ENCODE peak calls at places on chromosome 7, in five cellular contexts. One of them, this sample, is unnamed.

GRCh38 chr7:1567082-1567771 is 2.6 kb downstream of the PSMG3 start:
- DNase-seq in activated CD4-positive, alpha-beta T cell treated with anti-CD3 and anti-CD28 coated beads, Interleukin-2, amount 50 U/mL, for 24 hours: no peak
- DNase-seq in uterus: no peak
- DNase-seq in cerebellar cortex: no peak
- DNase-seq in body of pancreas: no peak
- DNase-seq in this sample: no peak

GRCh38 chr7:149662591-149663095 is 110.7 kb downstream of the ZNF467 start:
- DNase-seq in uterus: peak
- DNase-seq in cerebellar cortex: peak
- DNase-seq in body of pancreas: peak
- DNase-seq in activated CD4-positive, alpha-beta T cell treated with anti-CD3 and anti-CD28 coated beads, Interleukin-2, amount 50 U/mL, for 24 hours: peak
- DNase-seq in this sample: peak

GRCh38 chr7:34143397-34143796 is 238.1 kb downstream of the BMPER start:
- DNase-seq in uterus: no peak
- DNase-seq in activated CD4-positive, alpha-beta T cell treated with anti-CD3 and anti-CD28 coated beads, Interleukin-2, amount 50 U/mL, for 24 hours: no peak
- DNase-seq in cerebellar cortex: no peak
- DNase-seq in body of pancreas: no peak
- DNase-seq in this sample: no peak

GRCh38 chr7:133560900-133561299 is 308.0 kb downstream of the EXOC4 start:
- DNase-seq in activated CD4-positive, alpha-beta T cell treated with anti-CD3 and anti-CD28 coated beads, Interleukin-2, amount 50 U/mL, for 24 hours: no peak
- DNase-seq in body of pancreas: no peak
- DNase-seq in cerebellar cortex: no peak
- DNase-seq in uterus: no peak
- DNase-seq in this sample: no peak

GRCh38 chr7:117251687-117252086 is 71.2 kb downstream of the WNT2 start:
- DNase-seq in uterus: no peak
- DNase-seq in body of pancreas: no peak
- DNase-seq in cerebellar cortex: no peak
- DNase-seq in activated CD4-positive, alpha-beta T cell treated with anti-CD3 and anti-CD28 coated beads, Interleukin-2, amount 50 U/mL, for 24 hours: no peak
- DNase-seq in this sample: no peak

GRCh38 chr7:107394301-107394700 is 75.6 kb upstream of the GPR22 start:
- DNase-seq in body of pancreas: no peak
- DNase-seq in activated CD4-positive, alpha-beta T cell treated with anti-CD3 and anti-CD28 coated beads, Interleukin-2, amount 50 U/mL, for 24 hours: no peak
- DNase-seq in cerebellar cortex: no peak
- DNase-seq in uterus: no peak
- DNase-seq in this sample: no peak

GRCh38 chr7:50346548-50347497 is 42.3 kb downstream of the IKZF1 start:
- DNase-seq in cerebellar cortex: no peak
- DNase-seq in body of pancreas: no peak
- DNase-seq in uterus: no peak
- DNase-seq in activated CD4-positive, alpha-beta T cell treated with anti-CD3 and anti-CD28 coated beads, Interleukin-2, amount 50 U/mL, for 24 hours: no peak
- DNase-seq in this sample: no peak

GRCh38 chr7:75992083-75992755 is 2.2 kb downstream of the TMEM120A start:
- DNase-seq in cerebellar cortex: no peak
- DNase-seq in uterus: peak
- DNase-seq in activated CD4-positive, alpha-beta T cell treated with anti-CD3 and anti-CD28 coated beads, Interleukin-2, amount 50 U/mL, for 24 hours: no peak
- DNase-seq in body of pancreas: no peak
- DNase-seq in this sample: no peak

GRCh38 chr7:15853832-15854470 is 167.5 kb upstream of the MEOX2 start:
- DNase-seq in uterus: no peak
- DNase-seq in activated CD4-positive, alpha-beta T cell treated with anti-CD3 and anti-CD28 coated beads, Interleukin-2, amount 50 U/mL, for 24 hours: no peak
- DNase-seq in cerebellar cortex: no peak
- DNase-seq in body of pancreas: no peak
- DNase-seq in this sample: no peak

GRCh38 chr7:131845573-131846337 is 289.3 kb upstream of the PODXL start:
- DNase-seq in cerebellar cortex: no peak
- DNase-seq in body of pancreas: no peak
- DNase-seq in activated CD4-positive, alpha-beta T cell treated with anti-CD3 and anti-CD28 coated beads, Interleukin-2, amount 50 U/mL, for 24 hours: no peak
- DNase-seq in uterus: no peak
- DNase-seq in this sample: no peak

GRCh38 chr7:50342616-50343114 is 38.1 kb downstream of the IKZF1 start:
- DNase-seq in body of pancreas: no peak
- DNase-seq in uterus: no peak
- DNase-seq in activated CD4-positive, alpha-beta T cell treated with anti-CD3 and anti-CD28 coated beads, Interleukin-2, amount 50 U/mL, for 24 hours: no peak
- DNase-seq in cerebellar cortex: no peak
- DNase-seq in this sample: peak

GRCh38 chr7:135389971-135390370 is 119.9 kb downstream of the CNOT4 start:
- DNase-seq in body of pancreas: no peak
- DNase-seq in uterus: no peak
- DNase-seq in cerebellar cortex: peak
- DNase-seq in activated CD4-positive, alpha-beta T cell treated with anti-CD3 and anti-CD28 coated beads, Interleukin-2, amount 50 U/mL, for 24 hours: no peak
- DNase-seq in this sample: no peak

GRCh38 chr7:5677538-5678294 is 103.7 kb downstream of the RNF216 start:
- DNase-seq in body of pancreas: peak
- DNase-seq in cerebellar cortex: peak
- DNase-seq in activated CD4-positive, alpha-beta T cell treated with anti-CD3 and anti-CD28 coated beads, Interleukin-2, amount 50 U/mL, for 24 hours: no peak
- DNase-seq in uterus: peak
- DNase-seq in this sample: peak

GRCh38 chr7:106074257-106074656 is 37.9 kb downstream of the SYPL1 start:
- DNase-seq in body of pancreas: no peak
- DNase-seq in cerebellar cortex: no peak
- DNase-seq in uterus: no peak
- DNase-seq in activated CD4-positive, alpha-beta T cell treated with anti-CD3 and anti-CD28 coated beads, Interleukin-2, amount 50 U/mL, for 24 hours: no peak
- DNase-seq in this sample: no peak

GRCh38 chr7:127251458-127252379 is 1.0 kb downstream of the GRM8 start:
- DNase-seq in body of pancreas: peak
- DNase-seq in activated CD4-positive, alpha-beta T cell treated with anti-CD3 and anti-CD28 coated beads, Interleukin-2, amount 50 U/mL, for 24 hours: no peak
- DNase-seq in uterus: no peak
- DNase-seq in cerebellar cortex: no peak
- DNase-seq in this sample: no peak

GRCh38 chr7:15334524-15335269 is 227.1 kb downstream of the AGMO start:
- DNase-seq in uterus: no peak
- DNase-seq in body of pancreas: no peak
- DNase-seq in cerebellar cortex: no peak
- DNase-seq in activated CD4-positive, alpha-beta T cell treated with anti-CD3 and anti-CD28 coated beads, Interleukin-2, amount 50 U/mL, for 24 hours: no peak
- DNase-seq in this sample: no peak

GRCh38 chr7:70016044-70016770 is 417.9 kb downstream of the AUTS2 start:
- DNase-seq in uterus: peak
- DNase-seq in body of pancreas: no peak
- DNase-seq in cerebellar cortex: no peak
- DNase-seq in activated CD4-positive, alpha-beta T cell treated with anti-CD3 and anti-CD28 coated beads, Interleukin-2, amount 50 U/mL, for 24 hours: no peak
- DNase-seq in this sample: no peak

GRCh38 chr7:87345962-87346371 is 503 bp downstream of the CROT start:
- DNase-seq in activated CD4-positive, alpha-beta T cell treated with anti-CD3 and anti-CD28 coated beads, Interleukin-2, amount 50 U/mL, for 24 hours: no peak
- DNase-seq in body of pancreas: no peak
- DNase-seq in cerebellar cortex: peak
- DNase-seq in uterus: no peak
- DNase-seq in this sample: no peak

GRCh38 chr7:4837814-4838625 is 23.8 kb downstream of the PAPOLB start:
- DNase-seq in body of pancreas: no peak
- DNase-seq in activated CD4-positive, alpha-beta T cell treated with anti-CD3 and anti-CD28 coated beads, Interleukin-2, amount 50 U/mL, for 24 hours: no peak
- DNase-seq in uterus: no peak
- DNase-seq in cerebellar cortex: peak
- DNase-seq in this sample: no peak

GRCh38 chr7:42831051-42831952 is 80.6 kb downstream of the C7orf25 start:
- DNase-seq in body of pancreas: peak
- DNase-seq in activated CD4-positive, alpha-beta T cell treated with anti-CD3 and anti-CD28 coated beads, Interleukin-2, amount 50 U/mL, for 24 hours: no peak
- DNase-seq in cerebellar cortex: peak
- DNase-seq in uterus: peak
- DNase-seq in this sample: peak

GRCh38 chr7:97342512-97342911 is 225.0 kb downstream of the SDHAF3 start:
- DNase-seq in activated CD4-positive, alpha-beta T cell treated with anti-CD3 and anti-CD28 coated beads, Interleukin-2, amount 50 U/mL, for 24 hours: no peak
- DNase-seq in uterus: no peak
- DNase-seq in cerebellar cortex: no peak
- DNase-seq in body of pancreas: no peak
- DNase-seq in this sample: no peak

GRCh38 chr7:66413379-66414114 is 208.4 kb downstream of the TPST1 start:
- DNase-seq in body of pancreas: peak
- DNase-seq in uterus: peak
- DNase-seq in activated CD4-positive, alpha-beta T cell treated with anti-CD3 and anti-CD28 coated beads, Interleukin-2, amount 50 U/mL, for 24 hours: peak
- DNase-seq in cerebellar cortex: peak
- DNase-seq in this sample: peak

GRCh38 chr7:46352335-46352954 is 431.4 kb upstream of the IGFBP3 start:
- DNase-seq in activated CD4-positive, alpha-beta T cell treated with anti-CD3 and anti-CD28 coated beads, Interleukin-2, amount 50 U/mL, for 24 hours: no peak
- DNase-seq in body of pancreas: peak
- DNase-seq in uterus: peak
- DNase-seq in cerebellar cortex: peak
- DNase-seq in this sample: peak

GRCh38 chr7:123571684-123572083 is 14.1 kb upstream of the NDUFA5 start:
- DNase-seq in cerebellar cortex: no peak
- DNase-seq in body of pancreas: no peak
- DNase-seq in activated CD4-positive, alpha-beta T cell treated with anti-CD3 and anti-CD28 coated beads, Interleukin-2, amount 50 U/mL, for 24 hours: no peak
- DNase-seq in uterus: no peak
- DNase-seq in this sample: no peak

GRCh38 chr7:5217851-5218331 is 27.9 kb downstream of the WIPI2 start:
- DNase-seq in uterus: no peak
- DNase-seq in body of pancreas: no peak
- DNase-seq in activated CD4-positive, alpha-beta T cell treated with anti-CD3 and anti-CD28 coated beads, Interleukin-2, amount 50 U/mL, for 24 hours: no peak
- DNase-seq in cerebellar cortex: no peak
- DNase-seq in this sample: no peak

This sample was measured in adrenal gland.